ENCODE peak calls at places on chromosome 2, in five cellular contexts. One of them, this sample, is unnamed.

GRCh38 chr2:170554278-170554955 is 160.7 kb upstream of the SP5 start:
- DNase-seq in esophagus squamous epithelium: no peak
- DNase-seq in HepG2: no peak
- DNase-seq in GM23338: no peak
- DNase-seq in astrocyte of the spinal cord: peak
- DNase-seq in this sample: peak

GRCh38 chr2:75574106-75574505 is 13.4 kb upstream of the EVA1A start:
- DNase-seq in esophagus squamous epithelium: no peak
- DNase-seq in HepG2: no peak
- DNase-seq in GM23338: no peak
- DNase-seq in astrocyte of the spinal cord: no peak
- DNase-seq in this sample: no peak

GRCh38 chr2:189559579-189560272 is 20.9 kb downstream of the SLC40A1 start:
- DNase-seq in esophagus squamous epithelium: no peak
- DNase-seq in HepG2: no peak
- DNase-seq in GM23338: no peak
- DNase-seq in astrocyte of the spinal cord: no peak
- DNase-seq in this sample: no peak

GRCh38 chr2:145022671-145023330 is 502.9 kb upstream of the ZEB2 start:
- DNase-seq in esophagus squamous epithelium: no peak
- DNase-seq in HepG2: no peak
- DNase-seq in GM23338: no peak
- DNase-seq in astrocyte of the spinal cord: peak
- DNase-seq in this sample: peak

GRCh38 chr2:237859533-237860272 is at the start of gene RAMP1:
- DNase-seq in esophagus squamous epithelium: no peak
- DNase-seq in HepG2: no peak
- DNase-seq in GM23338: peak
- DNase-seq in astrocyte of the spinal cord: no peak
- DNase-seq in this sample: peak

GRCh38 chr2:237026981-237027711 is 58.5 kb upstream of the COPS8 start:
- DNase-seq in esophagus squamous epithelium: no peak
- DNase-seq in HepG2: peak
- DNase-seq in GM23338: peak
- DNase-seq in astrocyte of the spinal cord: peak
- DNase-seq in this sample: peak

GRCh38 chr2:237585590-237586221 is 4.8 kb downstream of the RAB17 start:
- DNase-seq in esophagus squamous epithelium: no peak
- DNase-seq in HepG2: peak
- DNase-seq in GM23338: no peak
- DNase-seq in astrocyte of the spinal cord: no peak
- DNase-seq in this sample: no peak

GRCh38 chr2:33375054-33375453 is 101.4 kb upstream of the RASGRP3 start:
- DNase-seq in esophagus squamous epithelium: no peak
- DNase-seq in HepG2: no peak
- DNase-seq in GM23338: no peak
- DNase-seq in astrocyte of the spinal cord: peak
- DNase-seq in this sample: peak

GRCh38 chr2:9800975-9801723 is 42.1 kb upstream of the TAF1B start:
- DNase-seq in esophagus squamous epithelium: no peak
- DNase-seq in HepG2: peak
- DNase-seq in GM23338: no peak
- DNase-seq in astrocyte of the spinal cord: peak
- DNase-seq in this sample: peak

GRCh38 chr2:42112418-42112817 is 56.7 kb upstream of the EML4 start:
- DNase-seq in esophagus squamous epithelium: no peak
- DNase-seq in HepG2: no peak
- DNase-seq in GM23338: no peak
- DNase-seq in astrocyte of the spinal cord: no peak
- DNase-seq in this sample: no peak

GRCh38 chr2:188527110-188527509 is 235.4 kb downstream of the GULP1 start:
- DNase-seq in esophagus squamous epithelium: no peak
- DNase-seq in HepG2: no peak
- DNase-seq in GM23338: no peak
- DNase-seq in astrocyte of the spinal cord: peak
- DNase-seq in this sample: peak

GRCh38 chr2:188524519-188525113 is 232.9 kb downstream of the GULP1 start:
- DNase-seq in esophagus squamous epithelium: no peak
- DNase-seq in HepG2: peak
- DNase-seq in GM23338: peak
- DNase-seq in astrocyte of the spinal cord: peak
- DNase-seq in this sample: peak

GRCh38 chr2:188523901-188524300 is 232.2 kb downstream of the GULP1 start:
- DNase-seq in esophagus squamous epithelium: no peak
- DNase-seq in HepG2: no peak
- DNase-seq in GM23338: no peak
- DNase-seq in astrocyte of the spinal cord: peak
- DNase-seq in this sample: no peak

GRCh38 chr2:188529710-188530109 is 238.0 kb downstream of the GULP1 start:
- DNase-seq in esophagus squamous epithelium: no peak
- DNase-seq in HepG2: no peak
- DNase-seq in GM23338: no peak
- DNase-seq in astrocyte of the spinal cord: no peak
- DNase-seq in this sample: no peak

DNA sequence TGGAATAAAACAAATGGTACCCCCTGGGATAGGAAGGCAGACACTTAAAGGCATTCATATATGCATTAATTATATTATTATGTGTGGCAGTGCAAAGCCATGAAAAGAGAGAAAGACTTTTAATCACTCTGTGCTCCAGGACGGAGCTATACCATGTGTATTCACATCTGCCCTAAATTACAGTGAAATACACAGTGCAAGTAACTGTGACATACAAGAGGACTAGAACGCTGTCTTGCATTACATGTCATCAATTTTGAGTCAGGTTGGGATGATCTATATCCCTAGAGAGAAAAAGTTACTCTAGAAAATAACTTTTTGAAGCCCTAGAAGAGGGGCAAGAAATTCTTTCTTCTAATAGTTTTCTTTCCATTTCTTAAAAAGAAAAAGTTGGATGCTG is 236.0 kb downstream of the GULP1 start:
- DNase-seq in esophagus squamous epithelium: no peak
- DNase-seq in HepG2: no peak
- DNase-seq in GM23338: no peak
- DNase-seq in astrocyte of the spinal cord: no peak
- DNase-seq in this sample: no peak
- H3K4me3 ChIP-seq in esophagus squamous epithelium: no peak
- H3K4me3 ChIP-seq in HepG2: no peak
- H3K4me3 ChIP-seq in GM23338: no peak
- H3K4me3 ChIP-seq in astrocyte of the spinal cord: no peak
- H3K4me3 ChIP-seq in this sample: no peak

GRCh38 chr2:201642579-201643215 is 606 bp downstream of the TMEM237 start:
- DNase-seq in esophagus squamous epithelium: peak
- DNase-seq in HepG2: peak
- DNase-seq in GM23338: peak
- DNase-seq in astrocyte of the spinal cord: no peak
- DNase-seq in this sample: peak
- TF ChIP-seq CTCF in esophagus squamous epithelium: no peak
- TF ChIP-seq CTCF in HepG2: peak
- TF ChIP-seq CTCF in GM23338: no peak
- TF ChIP-seq CTCF in astrocyte of the spinal cord: no peak
- TF ChIP-seq CTCF in this sample: no peak

GRCh38 chr2:219446101-219446504 is 11.5 kb downstream of the SPEG start:
- DNase-seq in esophagus squamous epithelium: no peak
- DNase-seq in HepG2: no peak
- DNase-seq in GM23338: peak
- DNase-seq in astrocyte of the spinal cord: peak
- DNase-seq in this sample: peak
- H3K4me3 ChIP-seq in esophagus squamous epithelium: no peak
- H3K4me3 ChIP-seq in HepG2: no peak
- H3K4me3 ChIP-seq in GM23338: no peak
- H3K4me3 ChIP-seq in astrocyte of the spinal cord: no peak
- H3K4me3 ChIP-seq in this sample: no peak

DNA sequence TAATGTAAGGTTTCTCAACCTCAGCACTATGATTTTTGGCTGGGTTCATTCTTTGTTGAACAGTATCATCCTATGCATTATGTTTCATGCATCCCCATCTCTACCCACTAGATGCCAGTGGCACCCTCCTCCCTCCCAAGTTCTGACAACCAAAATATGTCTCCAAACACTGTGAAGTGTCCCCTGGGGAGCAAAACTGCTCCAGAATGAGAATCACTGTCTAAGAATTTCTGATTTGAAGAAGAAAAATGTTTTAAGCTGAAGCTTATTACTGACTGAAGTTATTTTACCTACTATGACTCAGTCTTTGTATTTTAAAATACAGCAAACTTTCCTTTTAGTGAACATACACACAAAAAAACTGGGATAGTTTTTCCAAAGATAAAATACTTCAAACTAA is 3.4 kb downstream of the THADA start:
- DNase-seq in esophagus squamous epithelium: no peak
- DNase-seq in HepG2: no peak
- DNase-seq in GM23338: no peak
- DNase-seq in astrocyte of the spinal cord: peak
- DNase-seq in this sample: peak
- TF ChIP-seq CTCF in esophagus squamous epithelium: no peak
- TF ChIP-seq CTCF in HepG2: no peak
- TF ChIP-seq CTCF in GM23338: no peak
- TF ChIP-seq CTCF in astrocyte of the spinal cord: peak
- TF ChIP-seq CTCF in this sample: peak

GRCh38 chr2:112140899-112141622 is 2.9 kb downstream of the FBLN7 start:
- DNase-seq in esophagus squamous epithelium: no peak
- DNase-seq in HepG2: no peak
- DNase-seq in GM23338: no peak
- DNase-seq in astrocyte of the spinal cord: no peak
- DNase-seq in this sample: no peak

GRCh38 chr2:112138143-112139032 is at the start of gene FBLN7:
- DNase-seq in esophagus squamous epithelium: no peak
- DNase-seq in HepG2: no peak
- DNase-seq in GM23338: peak
- DNase-seq in astrocyte of the spinal cord: no peak
- DNase-seq in this sample: peak

GRCh38 chr2:112136081-112136480 is 2.1 kb upstream of the FBLN7 start:
- DNase-seq in esophagus squamous epithelium: no peak
- DNase-seq in HepG2: no peak
- DNase-seq in GM23338: no peak
- DNase-seq in astrocyte of the spinal cord: no peak
- DNase-seq in this sample: no peak

GRCh38 chr2:112140413-112140802 is 2.2 kb downstream of the FBLN7 start:
- DNase-seq in esophagus squamous epithelium: no peak
- DNase-seq in HepG2: no peak
- DNase-seq in GM23338: peak
- DNase-seq in astrocyte of the spinal cord: no peak
- DNase-seq in this sample: no peak

GRCh38 chr2:112137516-112138142 is 556 bp upstream of the FBLN7 start:
- DNase-seq in esophagus squamous epithelium: no peak
- DNase-seq in HepG2: peak
- DNase-seq in GM23338: peak
- DNase-seq in astrocyte of the spinal cord: no peak
- DNase-seq in this sample: peak
- H3K4me3 ChIP-seq in esophagus squamous epithelium: peak
- H3K4me3 ChIP-seq in HepG2: peak
- H3K4me3 ChIP-seq in GM23338: peak
- H3K4me3 ChIP-seq in astrocyte of the spinal cord: peak
- H3K4me3 ChIP-seq in this sample: peak

GRCh38 chr2:166013878-166014277 is 60.3 kb upstream of the TTC21B start:
- DNase-seq in esophagus squamous epithelium: no peak
- DNase-seq in HepG2: no peak
- DNase-seq in GM23338: peak
- DNase-seq in astrocyte of the spinal cord: no peak
- DNase-seq in this sample: no peak
- TF ChIP-seq CTCF in esophagus squamous epithelium: no peak
- TF ChIP-seq CTCF in HepG2: no peak
- TF ChIP-seq CTCF in GM23338: no peak
- TF ChIP-seq CTCF in astrocyte of the spinal cord: no peak
- TF ChIP-seq CTCF in this sample: no peak

GRCh38 chr2:24439280-24439970 is 51.6 kb upstream of the NCOA1 start:
- DNase-seq in esophagus squamous epithelium: no peak
- DNase-seq in HepG2: no peak
- DNase-seq in GM23338: no peak
- DNase-seq in astrocyte of the spinal cord: no peak
- DNase-seq in this sample: no peak
- H3K4me3 ChIP-seq in esophagus squamous epithelium: no peak
- H3K4me3 ChIP-seq in HepG2: no peak
- H3K4me3 ChIP-seq in GM23338: no peak
- H3K4me3 ChIP-seq in astrocyte of the spinal cord: no peak
- H3K4me3 ChIP-seq in this sample: no peak

GRCh38 chr2:20377738-20378137 is 27.1 kb upstream of the PUM2 start:
- DNase-seq in esophagus squamous epithelium: no peak
- DNase-seq in HepG2: no peak
- DNase-seq in GM23338: no peak
- DNase-seq in astrocyte of the spinal cord: no peak
- DNase-seq in this sample: no peak
- TF ChIP-seq CTCF in esophagus squamous epithelium: no peak
- TF ChIP-seq CTCF in HepG2: no peak
- TF ChIP-seq CTCF in GM23338: no peak
- TF ChIP-seq CTCF in astrocyte of the spinal cord: no peak
- TF ChIP-seq CTCF in this sample: no peak

GRCh38 chr2:85854166-85854509 is 34.7 kb downstream of the ST3GAL5 start:
- DNase-seq in esophagus squamous epithelium: no peak
- DNase-seq in HepG2: no peak
- DNase-seq in GM23338: no peak
- DNase-seq in astrocyte of the spinal cord: no peak
- DNase-seq in this sample: no peak
- H3K4me3 ChIP-seq in esophagus squamous epithelium: no peak
- H3K4me3 ChIP-seq in HepG2: no peak
- H3K4me3 ChIP-seq in GM23338: no peak
- H3K4me3 ChIP-seq in astrocyte of the spinal cord: no peak
- H3K4me3 ChIP-seq in this sample: no peak

This sample was measured in cardiac fibroblast.